ENCODE peak calls at places on chromosome 13, in four cellular contexts. D, F, G and B are unnamed samples.

GRCh38 chr13:36919206-36919832 is 719 bp downstream of the SMAD9 start:
- DNase-seq in F (peak; percentile 39), G (no peak), D (peak; percentile 20), B (no peak)

GRCh38 chr13:42001580-42001979 is 40.7 kb upstream of the VWA8 start:
- DNase-seq in D (no peak), G (peak; percentile 75), F (peak; percentile 90), B (no peak)

GRCh38 chr13:93903909-93904308 is 575.6 kb downstream of the DCT start:
- DNase-seq in G (no peak), F (no peak), D (no peak), B (no peak)

GRCh38 chr13:37009692-37010091 is 9.1 kb downstream of the EXOSC8 start:
- DNase-seq in F (no peak), D (no peak), G (no peak), B (no peak)

GRCh38 chr13:52177276-52177675 is 17.9 kb upstream of the NEK3 start:
- DNase-seq in D (no peak), F (no peak), G (no peak), B (no peak)

GRCh38 chr13:36766295-36766694 is 52.7 kb upstream of the RFXAP start:
- DNase-seq in G (no peak), F (peak; percentile 46), D (no peak), B (no peak)

GRCh38 chr13:71290963-71291937 is 575.8 kb downstream of the DACH1 start:
- DNase-seq in D (peak; percentile 37), F (peak; percentile 3), G (no peak), B (no peak)

GRCh38 chr13:27172495-27172842 is 858 bp upstream of the USP12 start:
- DNase-seq in G (no peak), D (no peak), F (peak; percentile 60), B (no peak)

GRCh38 chr13:105144020-105144419 is 1391.4 kb downstream of the EFNB2 start:
- DNase-seq in G (no peak), D (no peak), F (no peak), B (no peak)

DNA sequence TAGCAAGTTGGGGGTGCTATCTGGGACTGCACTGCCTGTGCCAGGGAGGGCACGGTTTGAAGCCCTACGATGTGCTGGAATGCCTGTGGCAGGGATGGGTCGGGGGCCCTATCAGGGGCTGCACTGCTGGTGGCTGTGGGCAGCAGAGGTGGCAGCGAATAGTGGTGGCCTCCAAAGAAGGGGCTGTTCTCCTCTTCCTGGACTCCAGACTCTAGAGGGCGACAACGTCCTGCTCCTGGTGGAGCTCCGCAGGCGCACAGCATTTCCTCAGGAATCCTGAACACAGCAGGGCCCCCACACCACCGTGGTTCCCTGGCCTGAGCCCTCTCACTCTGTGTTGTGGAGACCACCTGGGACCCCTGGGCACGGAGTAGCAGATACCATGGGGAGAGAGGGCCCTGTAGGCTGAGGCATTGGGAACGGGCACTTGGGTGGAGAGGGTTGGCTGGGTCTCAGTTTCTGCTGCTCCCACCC is 145.6 kb downstream of the TNFRSF19 start:
- DNase-seq in D (no peak), G (no peak), F (no peak), B (no peak)
- TF ChIP-seq CTCF in D (no peak), G (peak; percentile 45), F (peak; percentile 33), B (no peak)

DNA sequence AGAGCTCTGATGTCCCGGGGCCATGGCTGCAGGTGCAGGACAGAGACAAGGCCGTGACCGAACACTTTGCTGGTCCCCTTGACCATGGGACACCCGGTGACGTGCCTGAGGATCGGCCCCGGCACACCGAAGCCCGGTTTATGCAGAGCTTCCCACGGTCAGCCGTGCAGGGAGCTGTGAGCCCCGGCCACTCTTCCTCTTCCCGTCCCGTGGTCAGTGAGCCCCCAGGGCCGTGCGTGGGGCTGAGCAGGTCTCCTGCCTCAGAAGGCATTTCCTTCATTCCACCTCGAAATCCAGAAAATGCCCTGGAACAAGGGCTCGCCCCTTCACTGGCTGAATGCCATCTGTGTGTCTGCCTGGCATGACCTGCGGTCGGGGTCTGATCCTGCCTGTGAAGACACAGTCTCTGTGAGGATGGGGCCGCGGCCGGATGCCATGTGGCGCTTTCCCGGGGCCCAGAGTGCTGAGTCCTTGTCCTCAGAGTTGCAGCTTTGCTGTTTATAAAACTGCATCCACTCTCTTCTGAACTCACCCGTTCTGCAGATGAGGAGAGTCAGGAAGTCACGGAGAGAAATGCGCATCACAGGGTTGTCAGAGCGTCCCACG is 16.9 kb downstream of the MCF2L start:
- DNase-seq in D (no peak), G (no peak), F (no peak), B (no peak)
- H3K4me3 ChIP-seq in D (no peak overlapping the region), G (no peak overlapping the region), F (no peak overlapping the region), B (peak overlapping the region; percentile 28)

GRCh38 chr13:96822900-96823299 is 171.4 kb downstream of the OXGR1 start:
- DNase-seq in F (no peak), G (no peak), D (peak; percentile 21), B (no peak)
- TF ChIP-seq CTCF in F (peak; percentile 47), G (no peak), D (no peak), B (no peak)

GRCh38 chr13:40026174-40026585 is 370.7 kb downstream of the COG6 start:
- DNase-seq in D (no peak), F (no peak), G (no peak), B (no peak)
- H3K4me3 ChIP-seq in D (no peak overlapping the region), F (no peak overlapping the region), G (no peak overlapping the region), B (no peak overlapping the region)

GRCh38 chr13:39405596-39405995 is 197.4 kb downstream of the LHFPL6 start:
- DNase-seq in G (no peak), F (no peak), D (no peak), B (no peak)
- TF ChIP-seq CTCF in G (no peak), F (no peak), D (no peak), B (no peak)

GRCh38 chr13:48561461-48562224 is 28.8 kb upstream of the RCBTB2 start:
- DNase-seq in D (no peak), F (no peak), G (no peak), B (no peak)
- H3K4me3 ChIP-seq in D (no peak overlapping the region), F (no peak overlapping the region), G (no peak overlapping the region), B (no peak overlapping the region)

DNA sequence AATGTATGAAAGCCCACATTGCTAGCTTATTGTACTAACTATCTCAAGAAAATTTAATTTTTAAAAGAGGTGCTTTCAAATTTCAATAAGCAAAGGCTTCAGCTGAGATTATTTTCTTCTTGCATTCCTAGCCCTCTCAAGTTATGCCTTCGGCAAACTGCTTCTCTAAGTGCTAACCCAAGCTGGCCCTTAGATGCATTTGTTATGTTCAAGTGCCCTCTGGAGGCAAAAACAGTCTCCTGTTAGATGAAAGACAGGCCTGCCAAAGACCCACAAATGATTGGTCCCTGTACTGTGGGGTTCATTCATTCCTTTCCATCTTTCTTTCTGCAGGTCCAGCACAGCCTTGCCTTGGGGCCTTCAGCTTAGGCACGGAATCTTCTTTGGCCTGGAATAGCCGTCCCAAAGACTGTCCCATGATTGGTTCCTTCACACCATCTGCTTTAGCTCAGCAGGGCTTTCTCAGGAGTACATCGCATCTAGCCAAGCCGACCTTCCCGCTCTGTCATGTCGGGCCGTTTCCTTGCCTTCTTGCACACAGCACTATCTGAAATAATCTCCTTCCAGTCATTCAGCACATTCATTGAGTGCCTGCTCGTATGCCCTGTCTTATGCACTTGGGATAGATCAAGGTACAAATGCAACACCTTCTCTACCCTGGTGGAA is 26.4 kb upstream of the TPTE2 start:
- DNase-seq in D (peak; percentile 21), F (peak; percentile 56), G (no peak), B (no peak)
- TF ChIP-seq CTCF in D (peak; percentile 27), F (peak; percentile 22), G (peak; percentile 51), B (peak; percentile 47)

GRCh38 chr13:77915676-77916075 is 3.0 kb downstream of the EDNRB start:
- DNase-seq in G (no peak), F (no peak), D (no peak), B (no peak)
- H3K4me3 ChIP-seq in G (no peak overlapping the region), F (no peak overlapping the region), D (no peak overlapping the region), B (peak overlapping the region; percentile 70)